ENCODE peak calls at places on chromosomes 16 and 17, in six cellular contexts. B, E, H, J, U and C are unnamed samples.

GRCh38 chr17:30368896-30369720 is 9.6 kb upstream of the CPD start:
- DNase-seq in B (no peak), E (no peak), H (no peak), J (peak), U (no peak), C (no peak)

GRCh38 chr17:80219777-80220708 is at the start of the genes SGSH and SLC26A11:
- DNase-seq in B (peak), E (peak), H (peak), J (peak), U (peak), C (no peak)

GRCh38 chr17:49576121-49576905 is 642 bp downstream of the NXPH3 start:
- DNase-seq in B (no peak), E (peak), H (no peak), J (no peak), U (no peak), C (no peak)

GRCh38 chr17:36600477-36600876 is 906 bp upstream of the MRM1 start:
- DNase-seq in B (peak), E (no peak), H (no peak), J (no peak), U (no peak), C (no peak)

GRCh38 chr17:72205801-72206200 is 85.0 kb downstream of the SOX9 start:
- DNase-seq in B (no peak), E (no peak), H (no peak), J (no peak), U (no peak), C (no peak)

GRCh38 chr16:88415381-88416323 is 32.9 kb downstream of the ZNF469 start:
- DNase-seq in B (no peak), E (no peak), H (no peak), J (no peak), U (no peak), C (no peak)

GRCh38 chr17:34579979-34580684 is 750 bp downstream of the TMEM132E start:
- DNase-seq in B (no peak), E (no peak), H (no peak), J (no peak), U (no peak), C (no peak)

GRCh38 chr17:1180434-1180742 is 607 bp upstream of the ABR start:
- DNase-seq in B (no peak), E (no peak), H (no peak), J (no peak), U (no peak), C (no peak)